ENCODE peak calls at places on chromosome 19, in six cellular contexts. B is GM04503; I is mucosa of gallbladder; F is endothelial cell; K is NCI-H2227 treated with DMSO at 0.1 percent for 48 hours; P is activated effector memory CD4-positive, alpha-beta T cell treated with anti-CD3 and anti-CD28 coated beads, Interleukin-2, amount 50 U/mL, for 16 hours. C is an unnamed sample.

GRCh38 chr19:38878575-38879399 is 712 bp upstream of the RINL start:
- DNase-seq in B (no peak), I (no peak), F (no peak), K (no peak), P (no peak), C (no peak)

GRCh38 chr19:18100710-18101109 is 3.1 kb downstream of the MAST3 start:
- DNase-seq in B (no peak), I (no peak), F (no peak), K (no peak), P (no peak), C (no peak)

GRCh38 chr19:4976412-4977298 is 7.7 kb downstream of the KDM4B start:
- DNase-seq in B (peak), I (peak), F (peak), K (no peak), P (no peak), C (no peak)

GRCh38 chr19:39771751-39772150 is 6.9 kb upstream of the LEUTX start:
- DNase-seq in B (no peak), I (no peak), F (no peak), K (no peak), P (no peak), C (no peak)

GRCh38 chr19:28862238-28862637 is 350.7 kb downstream of the UQCRFS1 start:
- DNase-seq in B (no peak), I (no peak), F (no peak), K (no peak), P (no peak), C (no peak)

GRCh38 chr19:47569331-47569730 is 3.6 kb downstream of the ZNF541 start:
- DNase-seq in B (no peak), I (no peak), F (no peak), K (no peak), P (no peak), C (no peak)

GRCh38 chr19:46844067-46844489 is 6.6 kb downstream of the AP2S1 start:
- DNase-seq in B (no peak), I (no peak), F (no peak), K (no peak), P (no peak), C (no peak)

GRCh38 chr19:44308011-44308410 is 3.2 kb upstream of the ZNF235 start:
- DNase-seq in B (peak), I (no peak), F (no peak), K (no peak), P (no peak), C (no peak)

GRCh38 chr19:3404324-3405260 is 38.2 kb downstream of the NFIC start:
- DNase-seq in B (no peak), I (peak), F (no peak), K (no peak), P (no peak), C (no peak)

GRCh38 chr19:56751078-56751489 is 79.5 kb upstream of the ZNF835 start:
- DNase-seq in B (no peak), I (no peak), F (no peak), K (peak), P (no peak), C (no peak)

GRCh38 chr19:48507911-48508439 is 3.7 kb downstream of the LMTK3 start:
- DNase-seq in B (no peak), I (no peak), F (no peak), K (no peak), P (no peak), C (no peak)

GRCh38 chr19:39540333-39540673 is 342 bp upstream of the EID2 start:
- DNase-seq in B (no peak), I (no peak), F (no peak), K (no peak), P (no peak), C (no peak)

GRCh38 chr19:10823690-10824089 is 12.3 kb downstream of the TMED1 start:
- DNase-seq in B (no peak), I (no peak), F (no peak), K (no peak), P (no peak), C (no peak)

GRCh38 chr19:15776991-15777787 is 10.3 kb upstream of the OR10H5 start:
- DNase-seq in B (no peak), I (no peak), F (no peak), K (no peak), P (no peak), C (no peak)

GRCh38 chr19:50983625-50984292 is at the start of gene KLK7:
- DNase-seq in B (no peak), I (no peak), F (no peak), K (no peak), P (no peak), C (no peak)

GRCh38 chr19:8352134-8352827 is 9.2 kb upstream of the KANK3 start:
- DNase-seq in B (no peak), I (no peak), F (no peak), K (no peak), P (no peak), C (no peak)

GRCh38 chr19:15313649-15314279 is 18.6 kb downstream of the BRD4 start:
- DNase-seq in B (no peak), I (no peak), F (no peak), K (no peak), P (no peak), C (no peak)

GRCh38 chr19:52961981-52962380 is 700 bp downstream of the ZNF816 start:
- DNase-seq in B (no peak), I (no peak), F (no peak), K (peak), P (no peak), C (no peak)

GRCh38 chr19:55579766-55580621 is 654 bp downstream of the ZNF579 start:
- DNase-seq in B (no peak), I (no peak), F (no peak), K (peak), P (no peak), C (no peak)

GRCh38 chr19:18894254-18895037 is 1.5 kb downstream of the CERS1 start:
- DNase-seq in B (no peak), I (no peak), F (no peak), K (peak), P (no peak), C (no peak)

GRCh38 chr19:18942692-18943091 is 1.7 kb upstream of the HOMER3 start:
- DNase-seq in B (no peak), I (no peak), F (no peak), K (no peak), P (no peak), C (no peak)

GRCh38 chr19:52662631-52663030 is 24.5 kb upstream of the ZNF83 start:
- DNase-seq in B (no peak), I (no peak), F (no peak), K (no peak), P (no peak), C (no peak)

GRCh38 chr19:407501-408440 is 1.2 kb downstream of the C2CD4C start:
- DNase-seq in B (no peak), I (no peak), F (no peak), K (no peak), P (peak), C (no peak)

GRCh38 chr19:6273701-6274601 is 5.8 kb downstream of the MLLT1 start:
- DNase-seq in B (peak), I (peak), F (no peak), K (no peak), P (peak), C (no peak)

GRCh38 chr19:958967-959685 is 25.0 kb upstream of the WDR18 start:
- DNase-seq in B (no peak), I (no peak), F (no peak), K (no peak), P (peak), C (no peak)

GRCh38 chr19:3161453-3161852 is 17.1 kb upstream of the S1PR4 start:
- DNase-seq in B (no peak), I (no peak), F (no peak), K (no peak), P (no peak), C (no peak)

GRCh38 chr19:50906217-50906616 is 5.0 kb downstream of the KLK4 start:
- DNase-seq in B (no peak), I (no peak), F (peak), K (no peak), P (peak), C (no peak)

GRCh38 chr19:15378529-15379082 is 981 bp downstream of the AKAP8 start:
- DNase-seq in B (no peak), I (peak), F (peak), K (no peak), P (peak), C (no peak)

C was measured in Panc1.